ENCODE peak calls at places on chromosomes 5 and 9, in ten cellular contexts. One of them, this sample, is unnamed.

GRCh38 chr9:1869843-1870242 is 145.3 kb upstream of the SMARCA2 start:
- DNase-seq in kidney: no peak
- DNase-seq in astrocyte of the cerebellum: no peak
- DNase-seq in fibroblast of lung: no peak
- DNase-seq in AG09319: no peak
- DNase-seq in neural crest cell: peak
- DNase-seq in astrocyte of the spinal cord: no peak
- DNase-seq in AG09309: no peak
- DNase-seq in fibroblast of pulmonary artery: peak
- DNase-seq in progenitor cell of endocrine pancreas: peak
- DNase-seq in this sample: no peak

GRCh38 chr5:55816342-55816741 is 34.8 kb upstream of the IL31RA start:
- DNase-seq in kidney: no peak
- DNase-seq in astrocyte of the cerebellum: peak
- DNase-seq in fibroblast of lung: peak
- DNase-seq in AG09319: peak
- DNase-seq in neural crest cell: no peak
- DNase-seq in astrocyte of the spinal cord: peak
- DNase-seq in AG09309: peak
- DNase-seq in fibroblast of pulmonary artery: peak
- DNase-seq in progenitor cell of endocrine pancreas: no peak
- DNase-seq in this sample: no peak

GRCh38 chr5:36389245-36389644 is 87.5 kb upstream of the RANBP3L start:
- DNase-seq in kidney: no peak
- DNase-seq in astrocyte of the cerebellum: no peak
- DNase-seq in fibroblast of lung: no peak
- DNase-seq in AG09319: no peak
- DNase-seq in neural crest cell: no peak
- DNase-seq in astrocyte of the spinal cord: peak
- DNase-seq in AG09309: no peak
- DNase-seq in fibroblast of pulmonary artery: peak
- DNase-seq in progenitor cell of endocrine pancreas: no peak
- DNase-seq in this sample: no peak

GRCh38 chr5:61055434-61056006 is 106.7 kb downstream of the SMIM15 start:
- DNase-seq in kidney: no peak
- DNase-seq in astrocyte of the cerebellum: peak
- DNase-seq in fibroblast of lung: peak
- DNase-seq in AG09319: peak
- DNase-seq in neural crest cell: no peak
- DNase-seq in astrocyte of the spinal cord: peak
- DNase-seq in AG09309: no peak
- DNase-seq in fibroblast of pulmonary artery: peak
- DNase-seq in progenitor cell of endocrine pancreas: no peak
- DNase-seq in this sample: no peak

GRCh38 chr5:98638701-98639100 is 134.8 kb upstream of the RGMB start:
- DNase-seq in kidney: peak
- DNase-seq in astrocyte of the cerebellum: peak
- DNase-seq in fibroblast of lung: peak
- DNase-seq in AG09319: peak
- DNase-seq in neural crest cell: no peak
- DNase-seq in astrocyte of the spinal cord: peak
- DNase-seq in AG09309: peak
- DNase-seq in fibroblast of pulmonary artery: peak
- DNase-seq in progenitor cell of endocrine pancreas: no peak
- DNase-seq in this sample: no peak

GRCh38 chr5:54553659-54554207 is 36.2 kb downstream of the SNX18 start:
- DNase-seq in kidney: no peak
- DNase-seq in astrocyte of the cerebellum: no peak
- DNase-seq in fibroblast of lung: no peak
- DNase-seq in AG09319: no peak
- DNase-seq in neural crest cell: no peak
- DNase-seq in astrocyte of the spinal cord: no peak
- DNase-seq in AG09309: no peak
- DNase-seq in fibroblast of pulmonary artery: no peak
- DNase-seq in progenitor cell of endocrine pancreas: no peak
- DNase-seq in this sample: no peak

GRCh38 chr9:14312721-14313377 is 1.1 kb downstream of the NFIB start:
- DNase-seq in kidney: peak
- DNase-seq in astrocyte of the cerebellum: no peak
- DNase-seq in fibroblast of lung: peak
- DNase-seq in AG09319: no peak
- DNase-seq in neural crest cell: peak
- DNase-seq in astrocyte of the spinal cord: peak
- DNase-seq in AG09309: no peak
- DNase-seq in fibroblast of pulmonary artery: no peak
- DNase-seq in progenitor cell of endocrine pancreas: no peak
- DNase-seq in this sample: no peak

GRCh38 chr9:20671635-20672034 is 12.4 kb upstream of the FOCAD start:
- DNase-seq in kidney: no peak
- DNase-seq in astrocyte of the cerebellum: no peak
- DNase-seq in fibroblast of lung: no peak
- DNase-seq in AG09319: no peak
- DNase-seq in neural crest cell: no peak
- DNase-seq in astrocyte of the spinal cord: no peak
- DNase-seq in AG09309: no peak
- DNase-seq in fibroblast of pulmonary artery: no peak
- DNase-seq in progenitor cell of endocrine pancreas: no peak
- DNase-seq in this sample: no peak

GRCh38 chr5:39520232-39520572 is 95.4 kb upstream of the DAB2 start:
- DNase-seq in kidney: no peak
- DNase-seq in astrocyte of the cerebellum: peak
- DNase-seq in fibroblast of lung: peak
- DNase-seq in AG09319: peak
- DNase-seq in neural crest cell: no peak
- DNase-seq in astrocyte of the spinal cord: peak
- DNase-seq in AG09309: peak
- DNase-seq in fibroblast of pulmonary artery: peak
- DNase-seq in progenitor cell of endocrine pancreas: no peak
- DNase-seq in this sample: no peak

GRCh38 chr9:83514767-83515166 is 23.4 kb downstream of the FRMD3 start:
- DNase-seq in kidney: no peak
- DNase-seq in astrocyte of the cerebellum: no peak
- DNase-seq in fibroblast of lung: no peak
- DNase-seq in AG09319: no peak
- DNase-seq in neural crest cell: no peak
- DNase-seq in astrocyte of the spinal cord: no peak
- DNase-seq in AG09309: no peak
- DNase-seq in fibroblast of pulmonary artery: no peak
- DNase-seq in progenitor cell of endocrine pancreas: no peak
- DNase-seq in this sample: no peak

GRCh38 chr9:83521017-83521810 is 17.0 kb downstream of the FRMD3 start:
- DNase-seq in kidney: no peak
- DNase-seq in astrocyte of the cerebellum: no peak
- DNase-seq in fibroblast of lung: no peak
- DNase-seq in AG09319: no peak
- DNase-seq in neural crest cell: no peak
- DNase-seq in astrocyte of the spinal cord: no peak
- DNase-seq in AG09309: no peak
- DNase-seq in fibroblast of pulmonary artery: no peak
- DNase-seq in progenitor cell of endocrine pancreas: no peak
- DNase-seq in this sample: no peak

GRCh38 chr9:83526221-83526620 is 12.0 kb downstream of the FRMD3 start:
- DNase-seq in kidney: no peak
- DNase-seq in astrocyte of the cerebellum: no peak
- DNase-seq in fibroblast of lung: no peak
- DNase-seq in AG09319: no peak
- DNase-seq in neural crest cell: no peak
- DNase-seq in astrocyte of the spinal cord: no peak
- DNase-seq in AG09309: no peak
- DNase-seq in fibroblast of pulmonary artery: no peak
- DNase-seq in progenitor cell of endocrine pancreas: no peak
- DNase-seq in this sample: no peak

GRCh38 chr9:83523684-83524083 is 14.5 kb downstream of the FRMD3 start:
- DNase-seq in kidney: no peak
- DNase-seq in astrocyte of the cerebellum: no peak
- DNase-seq in fibroblast of lung: no peak
- DNase-seq in AG09319: no peak
- DNase-seq in neural crest cell: no peak
- DNase-seq in astrocyte of the spinal cord: no peak
- DNase-seq in AG09309: no peak
- DNase-seq in fibroblast of pulmonary artery: no peak
- DNase-seq in progenitor cell of endocrine pancreas: no peak
- DNase-seq in this sample: no peak

GRCh38 chr9:83520292-83520691 is 17.9 kb downstream of the FRMD3 start:
- DNase-seq in kidney: no peak
- DNase-seq in astrocyte of the cerebellum: no peak
- DNase-seq in fibroblast of lung: no peak
- DNase-seq in AG09319: no peak
- DNase-seq in neural crest cell: no peak
- DNase-seq in astrocyte of the spinal cord: no peak
- DNase-seq in AG09309: no peak
- DNase-seq in fibroblast of pulmonary artery: no peak
- DNase-seq in progenitor cell of endocrine pancreas: no peak
- DNase-seq in this sample: no peak
- TF ChIP-seq CTCF in kidney: no peak
- TF ChIP-seq CTCF in astrocyte of the cerebellum: no peak
- TF ChIP-seq CTCF in fibroblast of lung: no peak
- TF ChIP-seq CTCF in AG09319: no peak
- TF ChIP-seq CTCF in neural crest cell: no peak
- TF ChIP-seq CTCF in astrocyte of the spinal cord: no peak
- TF ChIP-seq CTCF in AG09309: no peak
- TF ChIP-seq CTCF in fibroblast of pulmonary artery: no peak
- TF ChIP-seq CTCF in progenitor cell of endocrine pancreas: no peak
- TF ChIP-seq CTCF in this sample: no peak

GRCh38 chr5:171336486-171337206 is 27.6 kb downstream of the TLX3 start:
- DNase-seq in kidney: peak
- DNase-seq in astrocyte of the cerebellum: peak
- DNase-seq in fibroblast of lung: peak
- DNase-seq in AG09319: peak
- DNase-seq in neural crest cell: no peak
- DNase-seq in astrocyte of the spinal cord: peak
- DNase-seq in AG09309: peak
- DNase-seq in fibroblast of pulmonary artery: peak
- DNase-seq in progenitor cell of endocrine pancreas: no peak
- DNase-seq in this sample: no peak
- TF ChIP-seq CTCF in kidney: peak
- TF ChIP-seq CTCF in astrocyte of the cerebellum: peak
- TF ChIP-seq CTCF in fibroblast of lung: peak
- TF ChIP-seq CTCF in AG09319: peak
- TF ChIP-seq CTCF in neural crest cell: peak
- TF ChIP-seq CTCF in astrocyte of the spinal cord: peak
- TF ChIP-seq CTCF in AG09309: peak
- TF ChIP-seq CTCF in fibroblast of pulmonary artery: peak
- TF ChIP-seq CTCF in progenitor cell of endocrine pancreas: peak
- TF ChIP-seq CTCF in this sample: no peak

GRCh38 chr5:96439477-96440184 is 6.6 kb upstream of the PCSK1 start:
- DNase-seq in kidney: no peak
- DNase-seq in astrocyte of the cerebellum: no peak
- DNase-seq in fibroblast of lung: no peak
- DNase-seq in AG09319: no peak
- DNase-seq in neural crest cell: no peak
- DNase-seq in astrocyte of the spinal cord: no peak
- DNase-seq in AG09309: no peak
- DNase-seq in fibroblast of pulmonary artery: peak
- DNase-seq in progenitor cell of endocrine pancreas: no peak
- DNase-seq in this sample: no peak
- TF ChIP-seq CTCF in kidney: no peak
- TF ChIP-seq CTCF in astrocyte of the cerebellum: no peak
- TF ChIP-seq CTCF in fibroblast of lung: peak
- TF ChIP-seq CTCF in AG09319: no peak
- TF ChIP-seq CTCF in neural crest cell: no peak
- TF ChIP-seq CTCF in astrocyte of the spinal cord: peak
- TF ChIP-seq CTCF in AG09309: peak
- TF ChIP-seq CTCF in fibroblast of pulmonary artery: peak
- TF ChIP-seq CTCF in progenitor cell of endocrine pancreas: no peak
- TF ChIP-seq CTCF in this sample: no peak

DNA sequence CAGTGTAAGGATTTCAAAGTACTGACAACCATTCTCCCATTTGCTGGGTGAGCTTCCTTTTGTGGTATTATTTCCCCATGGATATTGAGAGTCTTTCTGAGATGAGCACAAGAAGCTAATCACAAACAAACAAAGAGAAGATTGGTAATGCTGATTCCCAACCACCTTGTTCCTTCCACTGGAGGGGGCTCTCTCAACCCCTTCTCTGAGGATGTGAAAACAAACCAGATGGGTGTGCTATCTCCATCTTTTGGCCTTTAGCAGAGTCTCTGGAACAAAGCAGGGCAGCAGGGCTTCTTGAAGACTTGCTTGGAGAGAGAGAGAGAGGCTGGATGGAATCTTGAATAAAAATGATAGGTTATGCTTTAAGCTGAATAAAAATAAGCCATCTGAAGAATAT is 576.7 kb upstream of the ZNF462 start:
- DNase-seq in kidney: no peak
- DNase-seq in astrocyte of the cerebellum: no peak
- DNase-seq in fibroblast of lung: peak
- DNase-seq in AG09319: no peak
- DNase-seq in neural crest cell: peak
- DNase-seq in astrocyte of the spinal cord: peak
- DNase-seq in AG09309: no peak
- DNase-seq in fibroblast of pulmonary artery: no peak
- DNase-seq in progenitor cell of endocrine pancreas: no peak
- DNase-seq in this sample: no peak
- TF ChIP-seq CTCF in kidney: peak
- TF ChIP-seq CTCF in astrocyte of the cerebellum: peak
- TF ChIP-seq CTCF in fibroblast of lung: no peak
- TF ChIP-seq CTCF in AG09319: peak
- TF ChIP-seq CTCF in neural crest cell: peak
- TF ChIP-seq CTCF in astrocyte of the spinal cord: peak
- TF ChIP-seq CTCF in AG09309: no peak
- TF ChIP-seq CTCF in fibroblast of pulmonary artery: no peak
- TF ChIP-seq CTCF in progenitor cell of endocrine pancreas: peak
- TF ChIP-seq CTCF in this sample: no peak

DNA sequence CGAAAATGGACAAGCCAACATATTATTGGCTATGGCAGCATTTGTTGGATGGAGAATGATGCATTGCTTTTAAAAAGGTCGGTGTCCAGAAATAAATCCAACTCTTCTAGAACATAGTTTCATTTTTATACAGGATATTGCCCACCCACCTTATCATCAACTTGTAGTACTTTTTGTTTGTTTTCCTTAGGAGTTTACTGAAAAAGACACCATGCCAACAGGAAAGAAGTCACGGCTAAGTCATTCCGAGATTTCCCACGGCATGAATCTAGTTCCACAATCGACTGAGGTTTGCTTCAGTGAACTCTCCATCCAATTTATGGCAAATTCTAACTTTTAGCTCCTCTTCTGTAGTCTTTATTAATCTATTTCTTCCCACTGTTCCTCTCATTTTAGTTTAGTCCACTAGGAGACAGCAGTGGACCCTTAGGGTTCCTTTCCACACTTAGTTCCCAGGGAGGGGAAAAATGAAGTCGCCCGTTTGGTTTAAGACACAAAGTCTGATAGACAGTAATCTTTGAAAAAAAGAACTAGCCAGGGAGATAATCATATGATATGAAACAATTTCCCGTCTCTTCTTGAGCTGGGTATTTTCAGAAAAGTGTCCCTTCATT is 237.5 kb downstream of the AP3B1 start:
- DNase-seq in kidney: no peak
- DNase-seq in astrocyte of the cerebellum: no peak
- DNase-seq in fibroblast of lung: no peak
- DNase-seq in AG09319: no peak
- DNase-seq in neural crest cell: no peak
- DNase-seq in astrocyte of the spinal cord: peak
- DNase-seq in AG09309: no peak
- DNase-seq in fibroblast of pulmonary artery: peak
- DNase-seq in progenitor cell of endocrine pancreas: no peak
- DNase-seq in this sample: no peak
- TF ChIP-seq CTCF in kidney: no peak
- TF ChIP-seq CTCF in astrocyte of the cerebellum: peak
- TF ChIP-seq CTCF in fibroblast of lung: no peak
- TF ChIP-seq CTCF in AG09319: no peak
- TF ChIP-seq CTCF in neural crest cell: peak
- TF ChIP-seq CTCF in astrocyte of the spinal cord: peak
- TF ChIP-seq CTCF in AG09309: no peak
- TF ChIP-seq CTCF in fibroblast of pulmonary artery: peak
- TF ChIP-seq CTCF in progenitor cell of endocrine pancreas: peak
- TF ChIP-seq CTCF in this sample: no peak

This sample was measured in activated B cell treated with CpG ODN at 0.5 μM for 24 hours.